ENCODE peak calls at places on chromosomes 11 and 22, in five cellular contexts. N is activated gamma-delta T cell treated with Interleukin-2 at 50 U/mL for 16 hours; A is foreskin melanocyte; H is astrocyte; Q is naive thymus-derived CD4-positive, alpha-beta T cell. X is an unnamed sample.
A peak's percentile ranks its signal among the peaks of the same experiment; 100 is the strongest.

GRCh38 chr11:82976786-82977185 is 75.2 kb downstream of the DDIAS start:
- DNase-seq in N (no peak), A (no peak), H (no peak), Q (no peak), X (no peak)

GRCh38 chr11:130830563-130830950 is 85.7 kb downstream of the SNX19 start:
- DNase-seq in N (no peak), A (no peak), H (no peak), Q (no peak), X (no peak)

GRCh38 chr11:105448703-105449079 is 161.2 kb upstream of the GRIA4 start:
- DNase-seq in N (no peak), A (no peak), H (no peak), Q (no peak), X (no peak)

GRCh38 chr11:92688416-92688815 is 281.0 kb upstream of the MTNR1B start:
- DNase-seq in N (no peak), A (no peak), H (no peak), Q (no peak), X (no peak)

GRCh38 chr22:29816539-29816938 is 21.5 kb downstream of the ASCC2 start:
- DNase-seq in N (no peak), A (no peak), H (no peak), Q (no peak), X (no peak)

GRCh38 chr11:43936081-43936480 is 6.4 kb upstream of the C11orf96 start:
- DNase-seq in N (no peak), A (no peak), H (no peak), Q (no peak), X (no peak)

GRCh38 chr11:43992834-43993637 is 50.6 kb downstream of the C11orf96 start:
- DNase-seq in N (no peak), A (no peak), H (no peak), Q (no peak), X (peak; percentile 27)

GRCh38 chr11:64249563-64250405 is 1.5 kb upstream of the PLCB3 start:
- DNase-seq in N (no peak), A (no peak), H (no peak), Q (no peak), X (no peak)

GRCh38 chr22:44543362-44543761 is 45.3 kb upstream of the RTL6 start:
- DNase-seq in N (no peak), A (no peak), H (no peak), Q (no peak), X (no peak)

GRCh38 chr11:68825603-68826002 is 16.1 kb downstream of the CPT1A start:
- DNase-seq in N (peak; percentile 60), A (no peak), H (no peak), Q (peak; percentile 51), X (peak; percentile 83)

GRCh38 chr22:50281384-50281760 is 11.2 kb upstream of the MAPK11 start:
- DNase-seq in N (no peak), A (no peak), H (no peak), Q (no peak), X (no peak)

GRCh38 chr11:14567064-14567651 is 47.0 kb upstream of the PSMA1 start:
- DNase-seq in N (no peak), A (no peak), H (no peak), Q (no peak), X (no peak)

GRCh38 chr11:102573851-102574250 is 43.3 kb upstream of the MMP7 start:
- DNase-seq in N (no peak), A (peak; percentile 92), H (peak; percentile 53), Q (no peak), X (peak; percentile 69)

GRCh38 chr11:118883368-118884071 is at the start of gene CXCR5:
- DNase-seq in N (no peak), A (no peak), H (peak; percentile 22), Q (no peak), X (no peak)

GRCh38 chr11:113674397-113674685 is 31.8 kb downstream of the TMPRSS5 start:
- DNase-seq in N (no peak), A (no peak), H (no peak), Q (no peak), X (no peak)

GRCh38 chr11:12698049-12698448 is 23.8 kb downstream of the TEAD1 start:
- DNase-seq in N (no peak), A (no peak), H (no peak), Q (no peak), X (peak; percentile 73)

GRCh38 chr11:64500176-64501013 is 90.6 kb upstream of the SLC22A12 start:
- DNase-seq in N (no peak), A (no peak), H (no peak), Q (no peak), X (no peak)

GRCh38 chr22:44133161-44133560 is 47.6 kb upstream of the PARVG start:
- DNase-seq in N (no peak), A (no peak), H (peak; percentile 88), Q (no peak), X (no peak)

GRCh38 chr11:69539416-69540117 is 58.1 kb downstream of the LINC01488 start:
- DNase-seq in N (no peak), A (no peak), H (no peak), Q (no peak), X (no peak)

GRCh38 chr11:56911312-56911711 is 77.4 kb upstream of the OR5AK2 start:
- DNase-seq in N (no peak), A (no peak), H (no peak), Q (no peak), X (no peak)

X was measured in SW480.